ENCODE peak calls at places on chromosomes 16 and 17, in seven cellular contexts. P is BE2C, D is cardiac muscle cell, A is fibroblast of pulmonary artery, Q is foreskin keratinocyte, N is tibial artery, K is spleen. Y is an unnamed sample.

GRCh38 chr16:29809850-29810698 is 1.9 kb upstream of the PRRT2 start:
- DNase-seq in P (peak; percentile 54), D (no peak), A (no peak), Q (no peak), N (no peak), K (peak; percentile 84), Y (no peak)

GRCh38 chr16:52022177-52022576 is 524.8 kb downstream of the TOX3 start:
- DNase-seq in P (no peak), D (no peak), A (no peak), Q (no peak), N (no peak), K (no peak), Y (no peak)

GRCh38 chr17:30005709-30006320 is 64.4 kb downstream of the EFCAB5 start:
- DNase-seq in P (no peak), D (peak; percentile 73), A (peak; percentile 65), Q (no peak), N (no peak), K (no peak), Y (no peak)

GRCh38 chr17:45172541-45173286 is 11.0 kb downstream of the HEXIM2 start:
- DNase-seq in P (no peak), D (peak; percentile 66), A (peak; percentile 61), Q (peak; percentile 86), N (peak; percentile 89), K (peak; percentile 88), Y (no peak)

GRCh38 chr16:70157105-70157476 is 16.5 kb upstream of the CLEC18C start:
- DNase-seq in P (no peak), D (no peak), A (no peak), Q (no peak), N (no peak), K (peak; percentile 70), Y (no peak)

GRCh38 chr17:40067710-40068109 is 4.9 kb downstream of the THRA start:
- DNase-seq in P (no peak), D (no peak), A (no peak), Q (no peak), N (no peak), K (no peak), Y (no peak)

GRCh38 chr16:22314661-22315626 is 17.7 kb downstream of the POLR3E start:
- DNase-seq in P (no peak), D (no peak), A (no peak), Q (peak; percentile 84), N (no peak), K (peak; percentile 21), Y (no peak)

GRCh38 chr16:80142276-80142675 is 398.5 kb upstream of the DYNLRB2 start:
- DNase-seq in P (no peak), D (no peak), A (no peak), Q (no peak), N (no peak), K (no peak), Y (no peak)

GRCh38 chr17:13029340-13029739 is 11.5 kb upstream of the ELAC2 start:
- DNase-seq in P (no peak), D (peak; percentile 6), A (no peak), Q (no peak), N (peak; percentile 7), K (no peak), Y (no peak)

GRCh38 chr17:76747716-76748360 is 9.9 kb downstream of the MFSD11 start:
- DNase-seq in P (no peak), D (no peak), A (no peak), Q (no peak), N (no peak), K (no peak), Y (no peak)

GRCh38 chr17:6425407-6425806 is 9.5 kb downstream of the AIPL1 start:
- DNase-seq in P (no peak), D (no peak), A (no peak), Q (no peak), N (no peak), K (peak; percentile 70), Y (no peak)

GRCh38 chr17:6426356-6427101 is 8.4 kb downstream of the AIPL1 start:
- DNase-seq in P (no peak), D (no peak), A (no peak), Q (no peak), N (no peak), K (peak; percentile 74), Y (no peak)

GRCh38 chr17:6428207-6428965 is 6.5 kb downstream of the AIPL1 start:
- DNase-seq in P (no peak), D (no peak), A (no peak), Q (no peak), N (no peak), K (peak; percentile 64), Y (no peak)

GRCh38 chr17:6429266-6429665 is 5.7 kb downstream of the AIPL1 start:
- DNase-seq in P (no peak), D (no peak), A (no peak), Q (no peak), N (no peak), K (no peak), Y (no peak)

GRCh38 chr17:6427284-6427781 is 7.6 kb downstream of the AIPL1 start:
- DNase-seq in P (no peak), D (peak; percentile 41), A (no peak), Q (no peak), N (no peak), K (no peak), Y (no peak)
- TF ChIP-seq CTCF in P (no peak), D (no peak), A (no peak), Q (peak; percentile 43), N (no peak), K (no peak), Y (peak; percentile 20)

DNA sequence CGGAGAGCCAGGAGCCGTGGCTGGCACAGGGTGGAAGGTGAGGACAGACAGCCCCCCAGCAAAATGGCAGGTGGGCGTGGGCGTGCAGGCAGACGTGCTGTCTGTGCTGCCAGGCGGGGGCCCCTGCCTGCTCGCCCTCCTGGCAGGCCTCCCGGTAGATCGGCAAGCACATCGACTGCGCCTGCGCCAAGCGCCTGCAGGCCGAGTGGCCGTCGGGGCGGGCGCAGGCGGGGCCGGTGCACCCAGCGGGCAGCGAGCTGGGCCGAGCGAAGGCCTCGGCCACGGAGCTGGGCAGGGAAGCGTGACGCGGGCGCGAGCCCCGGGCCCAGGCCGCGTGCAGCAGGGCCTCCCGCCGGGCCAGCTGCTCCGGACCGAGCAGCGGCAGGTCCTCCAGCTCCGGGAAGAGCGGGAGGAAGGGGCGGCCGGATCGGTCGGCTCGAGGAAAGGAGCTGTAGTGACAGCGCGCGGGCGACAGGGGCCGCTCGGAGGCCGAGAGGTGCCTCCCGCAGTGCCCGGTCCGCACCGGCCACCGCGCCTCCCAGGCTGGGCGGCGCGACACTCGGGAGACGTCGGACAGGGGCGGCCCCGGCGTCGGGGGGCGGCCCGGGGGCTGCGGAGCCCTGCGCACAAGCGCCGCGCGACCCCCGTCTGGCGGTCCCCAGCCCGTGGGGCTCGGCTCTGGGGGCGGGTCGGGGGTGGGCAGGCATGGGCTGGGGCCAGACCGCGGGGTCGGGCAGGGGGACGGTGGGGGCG is 16.9 kb downstream of the GRIN2C start:
- DNase-seq in P (peak; percentile 88), D (peak; percentile 73), A (peak; percentile 69), Q (no peak), N (no peak), K (no peak), Y (no peak)
- TF ChIP-seq CTCF in P (peak; percentile 41), D (peak; percentile 38), A (peak; percentile 24), Q (peak; percentile 62), N (peak; percentile 48), K (peak; percentile 50), Y (peak; percentile 74)

DNA sequence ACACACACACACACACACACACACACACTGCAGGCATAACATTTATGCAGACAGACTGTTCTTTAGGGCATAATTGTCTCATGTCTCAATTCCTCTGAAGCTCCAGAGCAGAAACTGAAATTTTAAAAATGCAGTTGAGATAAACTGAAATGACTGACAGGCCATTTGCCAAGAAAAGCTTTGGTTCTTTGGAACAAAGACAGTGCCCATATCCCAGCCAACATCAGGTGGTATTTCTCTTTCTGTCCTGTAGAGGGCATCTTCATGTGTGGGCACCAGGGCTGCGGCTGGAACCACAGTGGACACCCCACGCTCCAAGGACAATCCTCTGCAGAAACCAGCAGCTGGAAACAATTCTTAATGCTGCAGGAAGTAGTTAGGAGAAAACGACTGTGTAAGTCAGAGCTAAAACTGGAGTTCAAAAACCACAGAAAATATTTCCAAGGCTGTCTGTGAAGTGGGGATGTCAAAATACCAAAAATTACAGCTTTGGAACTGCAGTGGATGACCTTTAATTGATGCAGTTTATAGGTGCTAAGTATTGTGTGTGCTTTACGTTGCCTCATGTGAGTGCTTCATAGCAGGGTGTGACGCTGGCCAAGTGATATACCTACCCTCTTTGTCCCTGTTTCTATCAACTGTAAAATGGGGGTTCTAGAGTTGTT is 10.6 kb upstream of the MEFV start:
- DNase-seq in P (peak; percentile 44), D (peak; percentile 72), A (peak; percentile 67), Q (no peak), N (no peak), K (no peak), Y (no peak)
- TF ChIP-seq CTCF in P (peak; percentile 87), D (peak; percentile 59), A (peak; percentile 59), Q (peak; percentile 53), N (peak; percentile 36), K (peak; percentile 67), Y (peak; percentile 70)

GRCh38 chr16:520847-521246 is 6.7 kb upstream of the CAPN15 start:
- DNase-seq in P (no peak), D (no peak), A (no peak), Q (no peak), N (no peak), K (no peak), Y (no peak)

GRCh38 chr16:522320-523096 is 5.0 kb upstream of the CAPN15 start:
- DNase-seq in P (no peak), D (no peak), A (no peak), Q (no peak), N (no peak), K (no peak), Y (no peak)

GRCh38 chr16:519841-520687 is 7.4 kb upstream of the CAPN15 start:
- DNase-seq in P (no peak), D (no peak), A (no peak), Q (no peak), N (no peak), K (no peak), Y (no peak)

GRCh38 chr16:523097-523741 is 4.3 kb upstream of the CAPN15 start:
- DNase-seq in P (no peak), D (no peak), A (no peak), Q (no peak), N (no peak), K (no peak), Y (no peak)

DNA sequence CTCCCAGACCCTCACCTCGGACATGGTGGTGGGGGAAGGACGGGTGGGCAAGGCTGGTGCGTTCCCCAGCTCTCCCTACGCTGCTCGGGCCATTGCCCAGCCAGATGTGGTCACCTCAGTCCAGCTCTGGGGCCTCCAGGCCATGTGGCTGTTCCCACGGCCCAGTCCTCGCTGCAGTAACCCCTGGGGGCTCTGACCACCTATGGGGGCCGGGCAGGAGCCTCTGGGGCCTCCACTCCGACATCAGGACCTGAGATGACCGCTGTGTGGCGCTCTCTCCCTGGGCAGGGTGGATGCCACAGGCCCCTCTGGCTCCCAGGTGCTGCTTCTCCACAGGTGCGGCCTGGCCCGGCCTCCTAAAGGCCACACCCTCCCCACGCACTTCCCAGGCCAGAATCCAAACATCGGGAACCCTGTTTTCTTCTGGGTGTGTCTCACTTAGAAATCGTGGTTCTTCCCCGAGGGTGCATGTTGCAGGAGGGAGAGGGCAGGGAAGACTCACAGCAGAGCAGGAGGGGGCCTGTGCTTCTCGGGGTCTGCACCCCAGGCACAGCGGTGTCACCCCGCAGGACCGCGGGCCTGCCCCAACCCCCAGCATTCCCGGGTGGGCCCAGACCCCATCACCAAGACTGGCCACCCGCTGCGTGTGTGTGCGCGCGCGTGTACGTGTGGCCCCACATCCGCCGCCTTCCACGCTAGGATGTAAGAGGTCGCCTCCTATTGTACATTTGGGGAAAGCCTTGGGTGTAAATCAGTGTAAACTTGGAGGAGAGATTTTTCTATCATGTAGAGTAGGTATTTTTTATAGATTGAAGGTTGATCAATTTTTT is 5.9 kb upstream of the CAPN15 start:
- DNase-seq in P (no peak), D (no peak), A (no peak), Q (peak; percentile 16), N (no peak), K (no peak), Y (no peak)
- TF ChIP-seq CTCF in P (no peak), D (no peak), A (no peak), Q (peak; percentile 85), N (no peak), K (no peak), Y (no peak)

Y was measured in type B pancreatic cell.